ENCODE peak calls at places on chromosomes 3 and 15, in ten cellular contexts. G is LNCaP clone FGC, C is adipocyte, A is cardiac fibroblast, M is GM20000, Q is small intestine, B is endothelial cell, F is kidney epithelial cell, R is NCI-H69, S is activated T-cell treated with anti-CD3 and anti-CD28 coated beads for 1 hour. H is an unnamed sample.

GRCh38 chr3:171833775-171834460 is 9.2 kb upstream of the TMEM212 start:
- DNase-seq in G (no peak), C (peak; percentile 59), A (peak; percentile 88), M (peak; percentile 36), Q (peak; percentile 27), B (no peak), F (no peak), R (peak; percentile 53), S (no peak), H (no peak)

GRCh38 chr15:75836953-75837321 is 6.3 kb upstream of the UBE2Q2 start:
- DNase-seq in G (no peak), C (peak; percentile 78), A (peak; percentile 90), M (peak; percentile 46), Q (peak; percentile 13), B (no peak), F (peak; percentile 54), R (no peak), S (no peak), H (no peak)

GRCh38 chr3:191901746-191902145 is 440.8 kb downstream of the PYDC2 start:
- DNase-seq in G (no peak), C (no peak), A (no peak), M (no peak), Q (no peak), B (no peak), F (no peak), R (no peak), S (no peak), H (no peak)

GRCh38 chr15:78676424-78677110 is 35.6 kb upstream of the CHRNB4 start:
- DNase-seq in G (no peak), C (no peak), A (no peak), M (no peak), Q (no peak), B (no peak), F (no peak), R (no peak), S (no peak), H (no peak)

GRCh38 chr3:81726735-81727134 is 34.7 kb downstream of the GBE1 start:
- DNase-seq in G (no peak), C (peak; percentile 70), A (peak; percentile 82), M (no peak), Q (no peak), B (no peak), F (no peak), R (peak; percentile 31), S (no peak), H (no peak)

GRCh38 chr15:69704229-69704628 is 251.6 kb downstream of the RPLP1 start:
- DNase-seq in G (no peak), C (no peak), A (peak; percentile 37), M (no peak), Q (no peak), B (no peak), F (no peak), R (no peak), S (no peak), H (no peak)

GRCh38 chr3:55333923-55334322 is 153.2 kb downstream of the WNT5A start:
- DNase-seq in G (no peak), C (peak; percentile 69), A (peak; percentile 69), M (no peak), Q (no peak), B (no peak), F (no peak), R (no peak), S (no peak), H (no peak)

GRCh38 chr3:13715961-13716360 is 163.9 kb downstream of the WNT7A start:
- DNase-seq in G (no peak), C (no peak), A (no peak), M (no peak), Q (no peak), B (no peak), F (no peak), R (no peak), S (no peak), H (no peak)

GRCh38 chr3:156760333-156760732 is 65.8 kb upstream of the LEKR1 start:
- DNase-seq in G (no peak), C (no peak), A (no peak), M (peak; percentile 41), Q (no peak), B (no peak), F (no peak), R (peak; percentile 36), S (no peak), H (no peak)

GRCh38 chr15:51874751-51875644 is 45.5 kb downstream of the TMOD3 start:
- DNase-seq in G (no peak), C (peak; percentile 96), A (peak; percentile 99), M (no peak), Q (peak; percentile 37), B (no peak), F (peak; percentile 92), R (peak; percentile 87), S (no peak), H (peak; percentile 50)

GRCh38 chr3:74630602-74631001 is 16.1 kb upstream of the CNTN3 start:
- DNase-seq in G (no peak), C (no peak), A (peak; percentile 81), M (no peak), Q (no peak), B (no peak), F (no peak), R (peak; percentile 19), S (no peak), H (no peak)

GRCh38 chr3:39108309-39108708 is 829 bp downstream of the TTC21A start:
- DNase-seq in G (no peak), C (no peak), A (no peak), M (peak; percentile 78), Q (no peak), B (no peak), F (no peak), R (no peak), S (no peak), H (peak; percentile 6)

GRCh38 chr15:93189562-93189961 is 100.6 kb upstream of the RGMA start:
- DNase-seq in G (no peak), C (no peak), A (no peak), M (no peak), Q (no peak), B (no peak), F (no peak), R (no peak), S (no peak), H (no peak)

GRCh38 chr3:11721114-11721440 is 77.4 kb upstream of the VGLL4 start:
- DNase-seq in G (no peak), C (peak; percentile 48), A (no peak), M (no peak), Q (peak; percentile 15), B (no peak), F (no peak), R (no peak), S (no peak), H (no peak)

GRCh38 chr3:152977356-152977755 is 142.4 kb downstream of the P2RY1 start:
- DNase-seq in G (no peak), C (no peak), A (no peak), M (no peak), Q (no peak), B (no peak), F (no peak), R (no peak), S (no peak), H (no peak)

GRCh38 chr15:81118361-81118760 is 15.7 kb upstream of the CFAP161 start:
- DNase-seq in G (no peak), C (no peak), A (no peak), M (no peak), Q (no peak), B (no peak), F (no peak), R (no peak), S (no peak), H (no peak)

GRCh38 chr3:108441081-108441507 is 69.3 kb downstream of the MYH15 start:
- DNase-seq in G (no peak), C (no peak), A (no peak), M (no peak), Q (no peak), B (no peak), F (no peak), R (peak; percentile 87), S (no peak), H (no peak)

GRCh38 chr3:126522363-126522788 is 1.6 kb upstream of the CHST13 start:
- DNase-seq in G (no peak), C (peak; percentile 88), A (peak; percentile 58), M (peak; percentile 85), Q (peak; percentile 53), B (peak; percentile 72), F (no peak), R (peak; percentile 62), S (peak; percentile 27), H (peak; percentile 60)

GRCh38 chr15:99359760-99360159 is 108.5 kb downstream of the LRRC28 start:
- DNase-seq in G (no peak), C (no peak), A (no peak), M (no peak), Q (no peak), B (no peak), F (no peak), R (no peak), S (no peak), H (no peak)

GRCh38 chr15:98123297-98123696 is 162.8 kb downstream of the ARRDC4 start:
- DNase-seq in G (no peak), C (no peak), A (no peak), M (no peak), Q (no peak), B (no peak), F (no peak), R (no peak), S (no peak), H (no peak)

GRCh38 chr15:71261934-71262333 is 146.7 kb downstream of the THSD4 start:
- DNase-seq in G (no peak), C (peak; percentile 8), A (no peak), M (no peak), Q (no peak), B (no peak), F (no peak), R (no peak), S (no peak), H (no peak)

GRCh38 chr3:8882617-8883016 is 80.7 kb downstream of the RAD18 start:
- DNase-seq in G (no peak), C (no peak), A (no peak), M (peak; percentile 8), Q (no peak), B (no peak), F (no peak), R (no peak), S (no peak), H (no peak)

GRCh38 chr15:50390549-50391264 is 33.5 kb upstream of the USP8 start:
- DNase-seq in G (no peak), C (no peak), A (no peak), M (no peak), Q (peak; percentile 33), B (no peak), F (no peak), R (no peak), S (no peak), H (no peak)

GRCh38 chr3:104856743-104857142 is 510.0 kb upstream of the ALCAM start:
- DNase-seq in G (no peak), C (no peak), A (no peak), M (no peak), Q (no peak), B (no peak), F (no peak), R (peak; percentile 49), S (no peak), H (no peak)

GRCh38 chr15:90402230-90402629 is 14.2 kb downstream of the IQGAP1 start:
- DNase-seq in G (no peak), C (peak; percentile 92), A (peak; percentile 86), M (no peak), Q (no peak), B (no peak), F (peak; percentile 63), R (peak; percentile 48), S (no peak), H (no peak)

GRCh38 chr15:57557810-57558209 is 33.9 kb upstream of the MYZAP start:
- DNase-seq in G (no peak), C (no peak), A (no peak), M (no peak), Q (no peak), B (no peak), F (no peak), R (no peak), S (no peak), H (no peak)

GRCh38 chr3:15317164-15317477 is 15.3 kb downstream of the SH3BP5 start:
- DNase-seq in G (no peak), C (peak; percentile 65), A (peak; percentile 17), M (no peak), Q (no peak), B (no peak), F (no peak), R (no peak), S (no peak), H (no peak)

GRCh38 chr3:194773666-194774455 is 88.2 kb downstream of the FAM43A start:
- DNase-seq in G (no peak), C (peak; percentile 35), A (no peak), M (no peak), Q (peak; percentile 53), B (no peak), F (no peak), R (peak; percentile 80), S (no peak), H (no peak)

H was measured in ureter.